ENCODE peak calls at places on chromosomes 3 and 15, in nine cellular contexts. T is tibial nerve, D is lower lobe of right lung, K is GM23248, B is pancreas, C is RWPE2, M is astrocyte, I is coronary artery, H is right atrium auricular region. W is an unnamed sample.

GRCh38 chr15:82664021-82664420 is 16.9 kb upstream of the CPEB1 start:
- DNase-seq in K (no peak), M (no peak), C (no peak), B (no peak), I (no peak), D (no peak), H (no peak), T (no peak), W (no peak)

GRCh38 chr15:66730168-66731014 is 28.4 kb downstream of the SMAD6 start:
- DNase-seq in M (peak; percentile 67), K (peak; percentile 92), I (no peak), T (no peak), D (no peak), C (no peak), H (no peak), B (no peak), W (no peak)

GRCh38 chr3:10855083-10855870 is 39.2 kb downstream of the SLC6A11 start:
- DNase-seq in H (no peak), C (no peak), K (no peak), B (no peak), I (no peak), T (no peak), M (no peak), D (no peak), W (no peak)

GRCh38 chr3:11566478-11566877 is 77.2 kb downstream of the VGLL4 start:
- DNase-seq in C (no peak), T (no peak), B (no peak), I (no peak), K (no peak), D (no peak), M (no peak), H (no peak), W (no peak)

GRCh38 chr3:190378240-190378891 is 9.6 kb upstream of the CLDN16 start:
- DNase-seq in I (no peak), B (no peak), D (no peak), T (peak; percentile 62), M (peak; percentile 97), K (peak; percentile 89), C (no peak), H (no peak), W (no peak)

GRCh38 chr15:48307586-48307985 is 23.6 kb upstream of the DUT start:
- DNase-seq in D (no peak), M (no peak), K (no peak), B (no peak), T (no peak), C (no peak), H (no peak), I (no peak), W (no peak)

GRCh38 chr15:68309024-68309423 is 31.5 kb downstream of the FEM1B start:
- DNase-seq in C (no peak), T (no peak), H (no peak), I (peak; percentile 16), B (no peak), D (no peak), K (no peak), M (no peak), W (no peak)

GRCh38 chr3:152430223-152431002 is 161.7 kb downstream of the MBNL1 start:
- DNase-seq in I (no peak), K (peak; percentile 43), B (no peak), C (no peak), D (no peak), T (no peak), H (no peak), M (no peak), W (no peak)

GRCh38 chr3:191963182-191963581 is 502.2 kb downstream of the PYDC2 start:
- DNase-seq in B (no peak), M (peak; percentile 85), I (no peak), H (no peak), D (no peak), C (no peak), K (no peak), T (no peak), W (no peak)

DNA sequence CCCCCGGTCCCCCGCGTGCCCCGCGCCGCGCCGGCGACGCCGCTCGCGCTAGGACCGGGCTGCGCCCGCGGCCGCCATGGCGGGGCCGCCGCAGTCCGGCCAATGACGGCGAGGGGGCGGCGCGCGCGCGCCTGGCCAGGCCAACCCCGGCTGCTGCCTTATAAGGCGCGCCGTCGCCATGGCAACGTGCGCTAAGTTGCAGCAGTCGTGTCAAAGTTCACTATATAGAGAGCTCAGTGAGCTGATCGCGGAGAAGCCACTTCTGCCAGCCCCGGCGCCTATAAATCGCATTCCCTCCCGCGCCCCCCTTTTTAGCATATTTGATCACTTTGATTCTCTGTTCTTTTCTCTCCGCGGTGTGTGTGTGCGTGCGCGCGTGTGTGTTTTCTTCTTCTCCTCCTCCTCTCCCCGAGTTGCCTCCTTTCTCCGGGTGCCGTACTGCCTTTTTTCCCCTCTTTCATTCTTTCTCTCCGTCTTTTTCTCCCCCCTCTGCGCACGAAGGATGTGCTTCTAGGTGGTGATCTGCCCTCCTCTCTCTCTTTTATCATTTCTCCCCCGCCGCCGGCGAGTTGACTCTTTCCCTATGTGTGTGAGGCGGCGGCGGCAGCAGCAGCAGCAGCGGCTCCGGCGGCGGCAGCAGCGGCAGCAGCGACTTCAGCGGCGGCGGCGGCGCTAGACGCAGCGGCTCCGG is at the start of gene NR2F2:
- DNase-seq in C (peak; percentile 99), K (peak; percentile 100), M (peak; percentile 97), T (peak; percentile 97), D (peak; percentile 97), I (peak; percentile 95), B (peak; percentile 95), H (peak; percentile 98), W (peak; percentile 23)
- H3K27ac ChIP-seq in C (peak within 1 kb of the TSS; percentile 88), K (peak within 1 kb of the TSS; percentile 94), M (peak within 1 kb of the TSS; percentile 86), T (peak within 1 kb of the TSS; percentile 95), D (peak within 1 kb of the TSS; percentile 90), I (peak within 1 kb of the TSS; percentile 99), B (peak within 1 kb of the TSS; percentile 78), H (peak within 1 kb of the TSS; percentile 95), W (peak within 1 kb of the TSS; percentile 51)

DNA sequence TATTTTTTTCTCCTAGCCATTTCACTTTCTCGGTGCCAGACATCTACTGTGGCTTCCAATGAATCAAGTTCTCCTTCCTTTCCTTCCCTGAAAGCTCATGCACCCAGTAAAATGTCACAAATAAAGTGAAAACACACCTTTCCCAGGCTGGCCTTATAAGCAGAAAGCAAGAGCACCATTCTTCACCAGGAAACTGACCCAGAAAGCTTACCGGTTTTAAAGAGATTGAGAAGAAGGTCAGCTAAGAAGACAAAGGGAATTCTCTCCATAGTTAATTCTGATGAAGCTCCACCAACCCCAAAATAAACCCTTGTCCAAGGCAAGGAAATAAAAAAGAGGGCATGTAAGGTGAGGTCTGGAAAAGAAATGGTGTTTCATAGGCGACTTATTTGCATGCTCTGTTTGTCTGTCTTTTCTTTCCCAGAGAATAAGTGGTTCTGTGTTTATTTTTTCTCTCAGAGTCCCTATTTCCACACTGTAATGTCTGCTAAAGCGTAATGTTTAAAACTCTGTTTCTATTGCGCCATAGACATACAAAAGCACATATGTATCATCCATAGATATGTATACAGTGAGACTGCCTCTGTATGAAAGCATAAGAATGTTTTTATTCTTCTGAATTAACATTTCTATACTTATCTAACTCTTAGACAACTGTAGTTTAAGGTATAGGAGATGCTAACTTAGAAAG is 2.8 kb downstream of the LSAMP start:
- DNase-seq in H (no peak), I (no peak), B (no peak), D (no peak), M (no peak), T (no peak), K (no peak), C (no peak), W (no peak)
- H3K4me3 ChIP-seq in H (no peak overlapping the region), I (no peak overlapping the region), B (no peak overlapping the region), D (peak overlapping the region; percentile 45), M (no peak overlapping the region), T (no peak overlapping the region), K (no peak overlapping the region), C (no peak overlapping the region), W (no peak overlapping the region)

GRCh38 chr3:123335007-123335670 is 113.8 kb downstream of the ADCY5 start:
- DNase-seq in H (no peak), C (peak; percentile 29), D (peak; percentile 10), K (no peak), T (no peak), M (no peak), I (no peak), B (no peak), W (no peak)

GRCh38 chr3:123332124-123332641 is 116.7 kb downstream of the ADCY5 start:
- DNase-seq in D (peak; percentile 35), H (no peak), T (no peak), K (no peak), C (peak; percentile 51), I (no peak), M (no peak), B (no peak), W (no peak)

GRCh38 chr3:123333401-123333800 is 115.5 kb downstream of the ADCY5 start:
- DNase-seq in C (peak; percentile 18), I (no peak), T (no peak), B (no peak), D (peak; percentile 20), H (no peak), M (no peak), K (no peak), W (no peak)

GRCh38 chr3:123336001-123336400 is 112.9 kb downstream of the ADCY5 start:
- DNase-seq in B (no peak), I (no peak), K (no peak), C (peak; percentile 37), D (no peak), M (no peak), T (no peak), H (no peak), W (peak; percentile 20)

DNA sequence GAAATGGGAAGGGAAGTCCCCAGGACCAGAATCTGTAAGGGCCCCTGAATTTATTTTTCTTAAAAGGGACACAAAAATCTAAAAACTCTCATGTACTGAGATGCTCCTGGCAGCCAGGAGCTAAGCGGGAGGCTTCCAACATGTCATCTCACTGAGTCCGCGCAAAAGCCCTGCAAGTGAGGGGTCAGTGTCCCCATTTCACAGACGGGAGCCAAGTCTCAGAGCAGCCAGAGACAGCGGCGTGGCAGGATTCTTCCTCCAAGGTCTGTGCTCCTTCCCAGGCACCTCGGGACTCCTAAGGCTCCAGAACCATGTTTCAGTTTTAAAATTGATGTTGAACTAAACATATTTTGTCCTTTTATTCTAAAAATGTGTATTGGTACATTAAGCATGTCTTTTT is 114.8 kb downstream of the ADCY5 start:
- DNase-seq in B (no peak), H (no peak), D (peak; percentile 25), T (no peak), C (peak; percentile 8), I (no peak), K (no peak), M (no peak), W (no peak)
- H3K27ac ChIP-seq in B (no peak overlapping the region), H (peak overlapping the region; percentile 87), D (no peak overlapping the region), T (no peak overlapping the region), C (no peak overlapping the region), I (peak overlapping the region; percentile 78), K (no peak overlapping the region), M (no peak overlapping the region), W (no peak overlapping the region)

DNA sequence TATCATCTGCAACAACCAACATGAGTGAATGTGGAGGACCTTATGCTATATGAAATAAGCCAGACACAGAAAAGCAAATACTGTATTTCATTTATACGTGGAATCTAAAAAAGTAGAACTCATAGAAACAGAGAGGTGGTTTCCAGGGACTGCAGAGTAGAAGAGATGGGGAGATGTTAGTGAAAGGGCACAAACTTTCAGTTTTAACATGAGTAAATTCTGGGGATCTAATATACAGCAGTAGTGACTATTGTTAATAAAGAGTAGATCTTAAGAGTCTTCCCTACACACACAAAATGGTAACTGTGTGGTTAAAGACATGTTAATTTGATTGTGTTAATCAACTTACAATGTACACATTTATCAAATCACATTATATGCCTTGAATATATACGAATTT is 20.9 kb upstream of the MELTF start:
- DNase-seq in K (no peak), T (no peak), M (no peak), B (no peak), I (no peak), D (no peak), C (no peak), H (no peak), W (no peak)
- H3K4me3 ChIP-seq in K (no peak overlapping the region), T (no peak overlapping the region), M (no peak overlapping the region), B (no peak overlapping the region), I (no peak overlapping the region), D (no peak overlapping the region), C (no peak overlapping the region), H (no peak overlapping the region), W (no peak overlapping the region)